ENCODE peak calls at places on chromosome 11, in ten cellular contexts. P is cardiac septum; Q is T-helper 17 cell; O is activated gamma-delta T cell treated with Interleukin-2 at 50 U/mL for 16 hours; M is cardiac fibroblast; V is T-helper 2 cell; W is epithelial cell of prostate; J is activated naive CD4-positive, alpha-beta T cell; U is H4; B is T-cell. K is an unnamed sample.
A peak's percentile ranks its signal among the peaks of the same experiment; 100 is the strongest.

GRCh38 chr11:95739108-95739507 is 50.5 kb downstream of the FAM76B start:
- DNase-seq in P (no peak), U (no peak), W (no peak), V (no peak), O (no peak), M (no peak), Q (no peak), B (no peak), J (no peak), K (no peak)

GRCh38 chr11:123173040-123173855 is 21.8 kb downstream of the CLMP start:
- DNase-seq in W (peak; percentile 82), P (no peak), B (no peak), U (peak; percentile 96), J (no peak), V (no peak), Q (no peak), M (peak; percentile 87), O (no peak), K (no peak)

GRCh38 chr11:64571050-64571409 is 20.0 kb upstream of the SLC22A12 start:
- DNase-seq in V (no peak), B (no peak), P (peak; percentile 27), Q (no peak), M (no peak), W (no peak), O (no peak), U (no peak), J (no peak), K (no peak)

GRCh38 chr11:101466352-101466751 is 117.5 kb downstream of the TRPC6 start:
- DNase-seq in Q (no peak), W (no peak), O (no peak), V (no peak), M (no peak), B (no peak), U (peak; percentile 64), P (no peak), J (no peak), K (no peak)

GRCh38 chr11:56841210-56841810 is 92.8 kb upstream of the OR9G4 start:
- DNase-seq in J (no peak), U (peak; percentile 36), V (no peak), Q (no peak), P (no peak), O (no peak), W (no peak), B (no peak), M (peak; percentile 77), K (no peak)

GRCh38 chr11:41316726-41317125 is 142.7 kb downstream of the LRRC4C start:
- DNase-seq in M (no peak), Q (no peak), V (no peak), U (no peak), W (no peak), P (no peak), B (no peak), O (no peak), J (no peak), K (no peak)

GRCh38 chr11:126597041-126597440 is 241.6 kb downstream of the ST3GAL4 start:
- DNase-seq in M (no peak), U (no peak), O (no peak), P (no peak), Q (no peak), J (no peak), W (no peak), V (no peak), B (no peak), K (no peak)

GRCh38 chr11:7686761-7687160 is 13.5 kb upstream of the CYB5R2 start:
- DNase-seq in W (no peak), O (no peak), B (no peak), J (no peak), V (no peak), M (no peak), U (no peak), P (no peak), Q (no peak), K (no peak)

GRCh38 chr11:1109101-1109917 is 34.6 kb downstream of the MUC2 start:
- DNase-seq in Q (no peak), W (no peak), O (no peak), J (no peak), M (no peak), B (no peak), P (no peak), U (no peak), V (no peak), K (no peak)

GRCh38 chr11:102436546-102436945 is 16.0 kb downstream of the TMEM123 start:
- DNase-seq in Q (no peak), P (no peak), V (no peak), J (no peak), B (no peak), M (peak; percentile 32), U (no peak), O (no peak), W (no peak), K (no peak)

GRCh38 chr11:111765320-111765983 is 737 bp downstream of the PPP2R1B start:
- DNase-seq in P (no peak), M (no peak), U (no peak), Q (no peak), V (no peak), B (no peak), J (no peak), W (no peak), O (no peak), K (no peak)

GRCh38 chr11:122743949-122744876 is 88.7 kb downstream of the UBASH3B start:
- DNase-seq in Q (peak; percentile 11), O (peak; percentile 63), J (no peak), M (no peak), W (no peak), P (peak; percentile 75), V (peak; percentile 67), U (no peak), B (peak; percentile 70), K (peak; percentile 32)

GRCh38 chr11:122976734-122977454 is 4.7 kb downstream of the BSX start:
- DNase-seq in U (no peak), M (no peak), Q (no peak), J (no peak), B (no peak), P (no peak), W (no peak), V (no peak), O (no peak), K (no peak)

GRCh38 chr11:22802861-22803260 is 26.7 kb downstream of the SVIP start:
- DNase-seq in J (no peak), O (no peak), Q (no peak), P (no peak), B (no peak), M (no peak), V (no peak), W (no peak), U (no peak), K (no peak)

GRCh38 chr11:46391186-46391577 is 394 bp downstream of the CHRM4 start:
- DNase-seq in B (no peak), V (no peak), U (no peak), P (no peak), W (no peak), M (no peak), O (no peak), Q (no peak), J (no peak), K (no peak)

GRCh38 chr11:34028407-34028804 is 23.1 kb upstream of the CAPRIN1 start:
- DNase-seq in O (no peak), P (no peak), V (no peak), W (no peak), U (no peak), Q (no peak), B (no peak), M (peak; percentile 56), J (no peak), K (peak; percentile 83)

GRCh38 chr11:114057147-114057546 is 2.4 kb upstream of the ZBTB16 start:
- DNase-seq in Q (no peak), O (no peak), U (no peak), B (no peak), P (no peak), V (no peak), W (no peak), M (no peak), J (no peak), K (no peak)

GRCh38 chr11:70381872-70382842 is 16.2 kb upstream of the CTTN start:
- DNase-seq in Q (no peak), O (no peak), J (no peak), W (no peak), B (no peak), P (no peak), U (peak; percentile 75), M (peak; percentile 44), V (no peak), K (no peak)

GRCh38 chr11:129637473-129637872 is 178.2 kb upstream of the TMEM45B start:
- DNase-seq in P (no peak), Q (no peak), V (no peak), O (no peak), J (no peak), U (peak; percentile 22), M (no peak), W (peak; percentile 81), B (no peak), K (no peak)